ENCODE peak calls at places on chromosomes 2 and 18, in eight cellular contexts. G, S, Z, I, O, Y, T and X are unnamed samples.

GRCh38 chr18:24346254-24346653 is 51.4 kb downstream of the OSBPL1A start:
- DNase-seq in Y (no peak), T (no peak), O (no peak), S (no peak), G (no peak), I (no peak), Z (no peak), X (no peak)

GRCh38 chr2:173217106-173217840 is 137.4 kb upstream of the CDCA7 start:
- DNase-seq in I (no peak), Y (no peak), O (no peak), T (no peak), S (no peak), Z (no peak), G (no peak), X (peak; percentile 18)

GRCh38 chr2:73968357-73968937 is 16.3 kb upstream of the TET3 start:
- DNase-seq in G (no peak), Z (no peak), O (no peak), I (no peak), Y (no peak), T (no peak), S (no peak), X (no peak)

GRCh38 chr2:25375371-25375988 is 33.8 kb upstream of the DNMT3A start:
- DNase-seq in Z (no peak), Y (no peak), T (no peak), O (no peak), G (no peak), I (no peak), S (no peak), X (no peak)

GRCh38 chr2:23904692-23905091 is 22.2 kb downstream of the ATAD2B start:
- DNase-seq in G (no peak), Z (no peak), Y (no peak), O (no peak), T (no peak), S (peak; percentile 33), I (no peak), X (no peak)

GRCh38 chr2:160300203-160300602 is 100.1 kb upstream of the ITGB6 start:
- DNase-seq in Z (no peak), S (peak; percentile 51), T (no peak), Y (no peak), I (no peak), G (no peak), O (no peak), X (no peak)

GRCh38 chr18:58758606-58759005 is 87.3 kb downstream of the MALT1 start:
- DNase-seq in I (no peak), G (no peak), O (peak; percentile 15), S (no peak), T (no peak), Z (no peak), Y (no peak), X (no peak)

GRCh38 chr2:66729391-66729790 is 294.5 kb downstream of the MEIS1 start:
- DNase-seq in S (peak; percentile 4), Y (no peak), Z (no peak), O (no peak), G (no peak), I (no peak), T (no peak), X (no peak)

GRCh38 chr18:56651771-56652092 is 573 bp downstream of the WDR7 start:
- DNase-seq in Y (no peak), S (no peak), I (no peak), Z (peak; percentile 8), G (no peak), O (no peak), T (no peak), X (no peak)

GRCh38 chr2:5690231-5690630 is 2.0 kb upstream of the SOX11 start:
- DNase-seq in S (no peak), G (no peak), T (no peak), O (no peak), I (no peak), Y (no peak), Z (no peak), X (no peak)

GRCh38 chr2:5692561-5693287 is 540 bp downstream of the SOX11 start:
- DNase-seq in Z (no peak), G (no peak), T (no peak), S (peak; percentile 21), O (no peak), Y (no peak), I (no peak), X (no peak)

GRCh38 chr2:5691659-5692529 is at the start of gene SOX11:
- DNase-seq in T (peak; percentile 2), S (peak; percentile 70), Y (no peak), Z (no peak), G (no peak), O (no peak), I (no peak), X (no peak)

GRCh38 chr2:5689790-5690189 is 2.4 kb upstream of the SOX11 start:
- DNase-seq in T (no peak), S (no peak), I (no peak), Z (no peak), Y (no peak), G (no peak), O (no peak), X (no peak)

DNA sequence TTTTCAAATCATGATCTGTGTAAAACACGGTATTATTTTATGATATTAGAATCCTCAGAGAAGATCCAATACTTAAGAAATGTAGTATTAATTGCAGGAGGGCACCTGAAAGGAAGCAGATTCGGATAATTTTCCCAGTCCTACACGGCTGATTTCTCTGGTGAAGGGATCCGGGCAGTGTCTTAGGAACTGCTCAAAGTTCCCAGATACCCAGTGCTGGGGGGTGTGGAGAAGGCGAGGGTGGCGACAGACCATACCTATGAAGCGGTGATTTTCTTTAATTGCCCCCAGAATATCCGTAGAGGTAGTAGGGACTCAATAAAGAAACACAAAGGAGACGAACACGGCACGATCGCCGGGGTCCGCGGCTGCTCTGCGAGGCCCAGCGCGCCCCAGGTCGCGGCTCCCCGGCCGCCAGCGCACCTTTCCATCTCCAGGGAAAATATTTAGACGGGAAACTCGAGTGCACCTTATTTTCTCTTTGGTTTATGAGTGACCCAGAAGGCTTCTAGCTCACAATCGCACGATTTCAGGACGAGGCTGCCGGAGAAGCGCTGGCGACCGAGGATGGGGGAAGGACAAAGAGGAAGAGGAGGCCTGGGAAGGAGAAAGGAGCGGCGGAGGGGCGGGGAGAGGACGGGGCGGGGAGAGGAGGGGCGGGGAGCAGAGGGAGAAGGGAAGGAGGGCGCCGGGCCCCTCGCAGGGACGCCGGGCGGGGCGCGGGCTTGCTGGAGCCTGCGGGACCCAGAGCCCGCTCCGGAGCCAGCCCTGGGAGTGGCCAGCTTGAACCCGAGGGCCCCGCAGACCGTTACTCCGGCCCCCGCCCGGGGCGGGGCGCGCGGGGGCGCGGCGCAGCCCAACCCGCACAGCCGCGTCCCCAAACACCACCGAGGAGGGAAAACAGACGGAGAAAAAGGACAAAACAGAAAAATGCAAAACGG is 1.2 kb upstream of the SOX11 start:
- DNase-seq in O (no peak), T (no peak), Y (no peak), I (no peak), Z (no peak), S (peak; percentile 20), G (no peak), X (no peak)
- H3K4me3 ChIP-seq in O (no peak overlapping the region), T (no peak overlapping the region), Y (peak overlapping the region; percentile 62), I (no peak overlapping the region), Z (no peak overlapping the region), S (peak overlapping the region; percentile 91), G (peak overlapping the region; percentile 31), X (peak overlapping the region; percentile 8)

GRCh38 chr18:23237524-23238151 is 102.4 kb downstream of the CABLES1 start:
- DNase-seq in T (no peak), Y (peak; percentile 71), O (peak; percentile 41), Z (no peak), S (peak; percentile 69), G (no peak), I (peak; percentile 33), X (no peak)
- TF ChIP-seq CTCF in T (peak; percentile 55), Y (peak; percentile 40), O (no peak), Z (no peak), S (peak; percentile 51), G (no peak), I (peak; percentile 40), X (peak; percentile 49)

GRCh38 chr2:218026676-218027425 is 24.1 kb upstream of the TNS1 start:
- DNase-seq in Y (peak; percentile 92), O (no peak), S (no peak), I (no peak), G (no peak), Z (no peak), T (no peak), X (no peak)
- H3K4me3 ChIP-seq in Y (no peak overlapping the region), O (no peak overlapping the region), S (no peak overlapping the region), I (no peak overlapping the region), G (no peak overlapping the region), Z (no peak overlapping the region), T (no peak overlapping the region), X (no peak overlapping the region)

GRCh38 chr2:10863047-10863446 is 48.7 kb upstream of the KCNF1 start:
- DNase-seq in T (no peak), I (no peak), O (no peak), S (no peak), Z (no peak), Y (no peak), G (no peak), X (no peak)

GRCh38 chr2:10862330-10862729 is 49.4 kb upstream of the KCNF1 start:
- DNase-seq in S (no peak), O (no peak), G (no peak), Y (no peak), Z (no peak), I (no peak), T (no peak), X (no peak)

GRCh38 chr2:10865841-10866240 is 45.9 kb upstream of the KCNF1 start:
- DNase-seq in I (no peak), S (no peak), O (no peak), Y (no peak), G (no peak), Z (no peak), T (no peak), X (no peak)

GRCh38 chr2:10863837-10864236 is 47.9 kb upstream of the KCNF1 start:
- DNase-seq in G (no peak), I (no peak), T (no peak), O (no peak), S (no peak), Y (no peak), Z (no peak), X (no peak)

DNA sequence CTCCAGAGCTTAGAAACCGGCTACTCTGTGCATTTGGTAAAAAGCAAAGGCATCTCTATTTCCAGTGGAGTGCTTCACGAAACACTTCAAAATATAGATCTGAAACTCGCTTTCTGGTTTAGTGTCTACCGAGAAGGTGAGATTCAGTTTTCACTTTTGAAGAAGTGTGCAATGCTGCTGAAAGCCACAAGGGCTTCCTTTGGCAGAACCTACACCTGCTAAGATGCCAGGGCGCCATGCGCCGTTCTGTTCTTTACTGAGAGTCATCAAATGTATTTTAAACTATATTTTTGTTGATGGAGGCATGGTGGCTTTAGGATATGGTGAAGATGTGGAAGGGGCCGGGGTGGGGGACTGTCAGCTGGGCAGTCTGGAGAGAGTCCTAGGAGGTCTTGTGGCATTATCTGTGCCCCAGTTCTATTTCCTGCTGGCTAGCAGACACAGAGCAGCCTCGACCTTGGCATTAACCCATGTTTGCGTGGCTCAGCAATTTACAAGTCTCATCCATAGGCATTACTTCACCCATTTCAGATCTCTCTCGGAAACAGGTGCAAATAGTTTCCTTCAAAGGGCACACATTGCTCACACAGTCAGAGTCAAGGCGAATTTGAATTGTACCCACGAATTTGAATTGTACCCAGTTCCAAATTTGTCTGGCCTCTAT is 46.7 kb upstream of the KCNF1 start:
- DNase-seq in Y (no peak), S (no peak), O (no peak), I (no peak), Z (no peak), G (no peak), T (no peak), X (no peak)
- TF ChIP-seq CTCF in Y (no peak), S (no peak), O (peak; percentile 24), I (no peak), Z (peak; percentile 30), G (no peak), T (peak; percentile 6), X (peak; percentile 33)